ENCODE peak calls at places on chromosomes 2 and 18, in eight cellular contexts. Q, C, K, S, H, B, G and D are unnamed samples.

GRCh38 chr2:180497621-180498152 is 482.7 kb upstream of the UBE2E3 start:
- DNase-seq in S (no peak), K (no peak), G (no peak), C (no peak), H (no peak), Q (no peak), B (no peak), D (no peak)

GRCh38 chr18:80252136-80252535 is 4.8 kb upstream of the PARD6G start:
- DNase-seq in S (no peak), G (no peak), Q (no peak), C (no peak), B (no peak), K (no peak), H (no peak), D (no peak)

GRCh38 chr2:12034303-12034861 is 287.9 kb downstream of the LPIN1 start:
- DNase-seq in H (no peak), B (no peak), C (no peak), K (no peak), Q (no peak), S (no peak), G (no peak), D (no peak)

GRCh38 chr2:109562421-109562820 is 51.3 kb downstream of the SEPTIN10 start:
- DNase-seq in S (no peak), C (no peak), H (no peak), G (no peak), K (no peak), B (no peak), Q (no peak), D (no peak)

GRCh38 chr2:136796339-136796738 is 31.0 kb downstream of the THSD7B start:
- DNase-seq in K (no peak), Q (no peak), H (no peak), G (no peak), C (no peak), S (no peak), B (no peak), D (no peak)

GRCh38 chr2:118834440-118834810 is 13.0 kb downstream of the EN1 start:
- DNase-seq in C (no peak), B (no peak), K (no peak), S (no peak), H (no peak), Q (no peak), G (no peak), D (no peak)

GRCh38 chr2:160628811-160629210 is 135.2 kb upstream of the RBMS1 start:
- DNase-seq in Q (no peak), C (no peak), K (no peak), B (no peak), H (no peak), S (no peak), G (no peak), D (no peak)

GRCh38 chr18:78565240-78565639 is 414.4 kb upstream of the SALL3 start:
- DNase-seq in Q (no peak), H (no peak), B (no peak), G (no peak), S (no peak), K (no peak), C (no peak), D (no peak)

GRCh38 chr2:28990445-28990844 is 9.3 kb downstream of the TOGARAM2 start:
- DNase-seq in C (no peak), Q (no peak), G (no peak), S (no peak), H (no peak), K (no peak), B (no peak), D (no peak)

GRCh38 chr18:27164905-27165304 is 20.2 kb downstream of the CHST9 start:
- DNase-seq in C (no peak), Q (no peak), K (no peak), H (no peak), B (no peak), S (no peak), G (no peak), D (no peak)

GRCh38 chr2:26997394-26997793 is 27.0 kb downstream of the MAPRE3 start:
- DNase-seq in K (no peak), C (no peak), H (no peak), G (no peak), B (no peak), Q (no peak), S (no peak), D (no peak)

GRCh38 chr2:8548065-8548870 is 133.6 kb upstream of the ID2 start:
- DNase-seq in S (no peak), Q (no peak), K (no peak), H (no peak), G (no peak), C (no peak), B (no peak), D (no peak)

GRCh38 chr2:237154050-237154638 is 68.5 kb downstream of the COPS8 start:
- DNase-seq in B (peak; percentile 55), H (no peak), K (peak; percentile 59), C (peak; percentile 55), Q (no peak), S (peak; percentile 14), G (no peak), D (no peak)